ENCODE peak calls at places on chromosomes 13 and 19, in eight cellular contexts. D is heart right ventricle, P is BJ, X is BE2C, F is cardiac muscle cell, R is Caco-2, Y is PC-3, U is osteoblast. S is an unnamed sample. For H3K36me3, the result is how much of the 10 kb centered on the place peaks cover.

GRCh38 chr19:8576273-8576993 is 809 bp downstream of the MYO1F start:
- DNase-seq in D (no peak), P (no peak), X (no peak), F (no peak), R (no peak), Y (peak), U (peak), S (no peak)

GRCh38 chr19:31316201-31316951 is 32.9 kb downstream of the TSHZ3 start:
- DNase-seq in D (peak), P (no peak), X (no peak), F (no peak), R (no peak), Y (no peak), U (no peak), S (peak)

GRCh38 chr19:41373993-41374392 is 2.3 kb upstream of the TMEM91 start:
- DNase-seq in D (peak), P (peak), X (peak), F (no peak), R (no peak), Y (no peak), U (peak), S (no peak)

GRCh38 chr13:95087746-95088305 is 213.4 kb downstream of the ABCC4 start:
- DNase-seq in D (no peak), P (no peak), X (no peak), F (no peak), R (peak), Y (peak), U (no peak), S (no peak)

GRCh38 chr13:110301606-110302131 is 5.3 kb downstream of the COL4A1 start:
- DNase-seq in D (no peak), P (no peak), X (no peak), F (no peak), R (no peak), Y (no peak), U (peak), S (no peak)

GRCh38 chr19:18300930-18301717 is 19.7 kb upstream of the JUND start:
- DNase-seq in D (peak), P (peak), X (no peak), F (peak), R (peak), Y (peak), U (peak), S (peak)

GRCh38 chr13:39035204-39035603 is 2.7 kb downstream of the PROSER1 start:
- DNase-seq in D (no peak), P (no peak), X (no peak), F (no peak), R (no peak), Y (no peak), U (no peak), S (no peak)

GRCh38 chr19:40610396-40611064 is 9.4 kb downstream of the LTBP4 start:
- DNase-seq in D (peak), P (no peak), X (peak), F (no peak), R (peak), Y (no peak), U (peak), S (no peak)

GRCh38 chr19:16457954-16458331 is 13.8 kb downstream of the EPS15L1 start:
- DNase-seq in D (no peak), P (no peak), X (no peak), F (no peak), R (no peak), Y (no peak), U (peak), S (no peak)

GRCh38 chr19:3818479-3818878 is 32.3 kb upstream of the MATK start:
- DNase-seq in D (no peak), P (peak), X (no peak), F (peak), R (no peak), Y (peak), U (peak), S (no peak)

GRCh38 chr13:36244073-36244472 is 29.7 kb upstream of the SOHLH2 start:
- DNase-seq in D (no peak), P (no peak), X (no peak), F (no peak), R (no peak), Y (peak), U (no peak), S (no peak)

GRCh38 chr13:31522431-31522830 is 216.9 kb upstream of the RXFP2 start:
- DNase-seq in D (no peak), P (no peak), X (no peak), F (no peak), R (no peak), Y (no peak), U (no peak), S (no peak)

GRCh38 chr13:41981961-41982723 is 21.2 kb upstream of the VWA8 start:
- DNase-seq in D (no peak), P (no peak), X (no peak), F (no peak), R (no peak), Y (no peak), U (no peak), S (no peak)

GRCh38 chr13:43694265-43694664 is 92.5 kb downstream of the ENOX1 start:
- DNase-seq in D (no peak), P (no peak), X (no peak), F (no peak), R (no peak), Y (no peak), U (no peak), S (peak)

GRCh38 chr13:66567899-66568612 is 662.1 kb downstream of the PCDH9 start:
- DNase-seq in D (no peak), P (no peak), X (no peak), F (no peak), R (no peak), Y (no peak), U (no peak), S (no peak)

GRCh38 chr19:6235031-6235951 is 44.5 kb downstream of the MLLT1 start:
- DNase-seq in D (no peak), P (no peak), X (peak), F (no peak), R (peak), Y (no peak), U (peak), S (peak)

GRCh38 chr19:43781630-43782310 is 997 bp upstream of the KCNN4 start:
- DNase-seq in D (no peak), P (no peak), X (no peak), F (no peak), R (no peak), Y (peak), U (peak), S (no peak)

GRCh38 chr19:11230621-11231386 is 8.6 kb upstream of the ANGPTL8 start:
- DNase-seq in D (no peak), P (no peak), X (no peak), F (no peak), R (no peak), Y (no peak), U (peak), S (no peak)

GRCh38 chr19:30691767-30692516 is 319.8 kb downstream of the ZNF536 start:
- DNase-seq in D (no peak), P (no peak), X (no peak), F (no peak), R (no peak), Y (no peak), U (no peak), S (no peak)

GRCh38 chr19:13207237-13208130 is 57.3 kb downstream of the IER2 start:
- DNase-seq in D (no peak), P (no peak), X (no peak), F (no peak), R (no peak), Y (no peak), U (peak), S (peak)

GRCh38 chr19:29446331-29446730 is 79.5 kb upstream of the VSTM2B start:
- DNase-seq in D (no peak), P (no peak), X (no peak), F (no peak), R (no peak), Y (no peak), U (no peak), S (no peak)

GRCh38 chr19:41089955-41090354 is 1.7 kb downstream of the CYP2A13 start:
- DNase-seq in D (no peak), P (no peak), X (no peak), F (no peak), R (no peak), Y (no peak), U (no peak), S (peak)

GRCh38 chr19:44617481-44617880 is 4.1 kb downstream of the IGSF23 start:
- DNase-seq in D (no peak), P (no peak), X (no peak), F (no peak), R (no peak), Y (no peak), U (no peak), S (no peak)

GRCh38 chr19:1540353-1540925 is 16.6 kb downstream of the PLK5 start:
- DNase-seq in D (no peak), P (no peak), X (no peak), F (no peak), R (no peak), Y (no peak), U (peak), S (peak)

GRCh38 chr19:1520203-1520780 is 3.6 kb upstream of the PLK5 start:
- DNase-seq in D (no peak), P (no peak), X (no peak), F (no peak), R (peak), Y (no peak), U (peak), S (no peak)

GRCh38 chr13:27131202-27131623 is 40.4 kb downstream of the USP12 start:
- DNase-seq in D (no peak), P (no peak), X (no peak), F (no peak), R (no peak), Y (peak), U (peak), S (no peak)

GRCh38 chr19:2469102-2469914 is 6.6 kb upstream of the GADD45B start:
- DNase-seq in D (no peak), P (no peak), X (no peak), F (no peak), R (no peak), Y (peak), U (peak), S (peak)

GRCh38 chr19:3631053-3631861 is 4.7 kb upstream of the CACTIN start:
- DNase-seq in D (no peak), P (no peak), X (no peak), F (no peak), R (no peak), Y (no peak), U (no peak), S (no peak)

GRCh38 chr19:1379126-1379905 is 4.4 kb upstream of the NDUFS7 start:
- DNase-seq in D (no peak), P (no peak), X (no peak), F (no peak), R (no peak), Y (no peak), U (no peak), S (no peak)

GRCh38 chr13:98147521-98147920 is 4.6 kb downstream of the FARP1 start:
- DNase-seq in D (no peak), P (no peak), X (no peak), F (no peak), R (no peak), Y (no peak), U (no peak), S (no peak)

GRCh38 chr13:35699181-35699580 is 222.7 kb upstream of the MAB21L1 start:
- DNase-seq in D (no peak), P (no peak), X (no peak), F (no peak), R (no peak), Y (peak), U (peak), S (no peak)

GRCh38 chr19:1503089-1503924 is 9.5 kb downstream of the ADAMTSL5 start:
- DNase-seq in D (no peak), P (no peak), X (peak), F (peak), R (no peak), Y (peak), U (no peak), S (peak)

GRCh38 chr19:32346901-32347300 is 1.5 kb downstream of the ZNF507 start:
- DNase-seq in D (no peak), P (no peak), X (no peak), F (no peak), R (no peak), Y (no peak), U (no peak), S (no peak)
- H3K4me3 ChIP-seq in D (peak), P (peak), X (peak), F (peak), R (peak), Y (peak), U (peak), S (no peak)

DNA sequence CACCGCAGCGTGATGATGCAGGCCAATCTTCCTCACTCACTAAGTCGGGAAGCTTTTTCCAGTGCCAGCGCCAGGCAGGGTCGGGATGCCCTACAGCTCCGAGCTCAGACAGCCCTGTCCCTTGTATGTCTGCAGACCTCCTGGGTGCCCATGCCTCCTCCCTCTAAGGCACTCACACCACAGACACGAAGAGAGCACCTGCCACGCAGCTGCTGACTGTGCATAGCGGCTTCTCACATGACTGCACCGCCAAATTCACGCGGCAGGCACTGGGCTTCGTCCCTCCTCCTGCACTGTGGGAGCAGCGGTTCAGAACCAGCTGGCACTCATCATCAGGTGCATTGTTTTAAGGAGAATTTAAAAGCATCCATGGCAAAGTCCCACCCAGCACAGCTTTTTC is 88.1 kb downstream of the SLC7A1 start:
- DNase-seq in D (no peak), P (no peak), X (peak), F (no peak), R (no peak), Y (no peak), U (no peak), S (no peak)
- H3K36me3 ChIP-seq in D (under half), P (under half), X (under half), F (under half), R (under half), Y (under half), U (under half), S (under half)

DNA sequence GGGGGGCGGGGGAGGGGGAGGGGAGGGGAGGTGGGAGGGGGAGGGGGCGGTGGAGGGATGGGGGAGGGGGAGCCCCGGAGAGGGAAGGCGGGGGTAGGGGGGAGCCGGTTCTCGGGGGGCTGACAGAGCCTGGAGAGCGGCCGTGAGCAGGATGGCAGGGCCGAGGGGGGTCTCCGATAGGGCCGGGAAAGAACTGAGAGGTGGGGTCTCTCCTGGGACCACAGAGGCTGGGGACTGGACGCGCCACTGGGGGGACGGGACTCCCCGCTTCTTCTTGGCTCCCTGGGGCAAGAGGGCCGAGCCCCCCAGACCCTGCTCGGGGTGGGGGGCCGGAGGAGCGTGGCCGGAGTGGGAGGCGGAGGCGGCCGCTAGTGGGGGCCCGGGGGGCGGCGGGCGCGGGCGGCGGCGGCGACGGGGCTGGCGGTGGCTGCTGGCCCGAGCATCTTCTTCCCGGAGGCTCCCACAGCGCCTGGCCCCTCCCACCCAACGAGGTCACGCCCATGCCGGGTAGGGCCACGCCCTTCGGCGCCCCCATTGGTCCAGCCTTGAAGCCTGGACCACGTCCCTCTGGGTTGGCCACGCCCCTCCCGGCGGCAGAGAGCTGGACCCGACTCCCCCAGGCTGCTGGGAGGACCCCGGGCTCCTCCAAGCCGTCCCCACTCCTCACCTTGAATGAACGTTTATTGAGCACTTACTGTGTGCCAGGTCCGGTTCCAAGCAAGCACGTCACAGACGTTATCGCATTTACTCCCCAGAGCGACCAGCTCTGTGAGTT is at the start of gene NOVA2:
- DNase-seq in D (peak), P (no peak), X (peak), F (peak), R (peak), Y (peak), U (peak), S (peak)
- H3K4me3 ChIP-seq in D (peak), P (peak), X (peak), F (peak), R (peak), Y (no peak), U (no peak), S (peak)

DNA sequence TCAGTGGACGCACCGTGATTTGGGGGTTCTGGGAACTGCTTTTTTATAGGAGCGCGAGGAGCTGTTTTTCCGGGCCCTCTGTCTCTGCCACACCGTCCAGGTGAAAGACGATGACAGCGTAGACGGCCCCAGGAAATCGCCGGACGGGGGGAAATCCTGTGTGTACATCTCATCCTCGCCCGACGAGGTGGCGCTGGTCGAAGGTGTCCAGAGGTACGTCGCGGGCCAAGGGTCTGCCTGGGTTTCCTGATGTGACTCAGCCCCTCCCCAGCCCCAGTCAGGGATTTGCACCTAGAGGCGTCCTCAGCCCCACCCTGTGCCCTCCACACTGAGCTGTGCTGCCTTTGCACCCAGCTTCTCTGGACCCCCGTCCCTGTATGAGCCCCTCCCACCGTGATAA is 136.2 kb upstream of the MCF2L start:
- DNase-seq in D (no peak), P (no peak), X (no peak), F (no peak), R (peak), Y (no peak), U (no peak), S (no peak)
- H3K36me3 ChIP-seq in D (half or more), P (under half), X (under half), F (half or more), R (under half), Y (under half), U (under half), S (under half)

DNA sequence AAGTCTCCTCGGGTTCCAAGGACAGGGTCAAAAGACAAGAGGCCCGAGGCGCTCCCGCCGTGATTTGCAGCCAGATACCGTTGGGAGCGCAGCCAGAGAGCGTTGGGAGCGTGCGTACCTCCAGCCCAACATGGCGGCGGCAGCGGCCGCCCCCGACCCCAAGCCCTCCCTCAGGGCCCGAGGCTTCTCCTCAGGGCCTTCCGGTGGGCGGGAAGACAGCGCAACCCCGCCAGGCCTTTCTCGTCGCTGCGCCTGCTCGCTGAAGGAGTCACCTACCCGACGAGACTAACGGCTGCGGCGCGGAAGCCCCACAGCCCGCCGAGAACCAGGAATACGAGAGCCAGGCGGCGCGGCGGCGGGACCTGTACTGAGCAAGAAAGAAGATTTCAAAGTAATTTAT is 3.2 kb upstream of the ZNF850 start:
- DNase-seq in D (peak), P (no peak), X (no peak), F (no peak), R (no peak), Y (no peak), U (peak), S (no peak)
- H3K4me3 ChIP-seq in D (no peak), P (no peak), X (no peak), F (no peak), R (no peak), Y (no peak), U (peak), S (no peak)

GRCh38 chr19:47268028-47268427 is 6.7 kb upstream of the INAFM1 start:
- DNase-seq in D (no peak), P (no peak), X (no peak), F (no peak), R (no peak), Y (no peak), U (peak), S (peak)
- H3K36me3 ChIP-seq in D (half or more), P (under half), X (under half), F (under half), R (under half), Y (under half), U (under half), S (under half)

GRCh38 chr19:47471733-47472457 is at the start of gene SLC8A2:
- DNase-seq in D (peak), P (no peak), X (peak), F (peak), R (peak), Y (peak), U (peak), S (peak)
- H3K4me3 ChIP-seq in D (no peak), P (no peak), X (peak), F (peak), R (peak), Y (no peak), U (no peak), S (peak)

GRCh38 chr19:42477117-42477516 is 34.4 kb upstream of the CXCL17 start:
- DNase-seq in D (no peak), P (no peak), X (no peak), F (no peak), R (no peak), Y (no peak), U (no peak), S (no peak)
- H3K36me3 ChIP-seq in D (under half), P (under half), X (under half), F (under half), R (under half), Y (under half), U (under half), S (under half)

GRCh38 chr19:15253076-15253475 is 20.8 kb upstream of the EPHX3 start:
- DNase-seq in D (no peak), P (no peak), X (no peak), F (no peak), R (no peak), Y (no peak), U (no peak), S (no peak)
- H3K4me3 ChIP-seq in D (no peak), P (no peak), X (no peak), F (no peak), R (no peak), Y (no peak), U (no peak), S (no peak)

GRCh38 chr19:51696606-51697005 is 3.5 kb downstream of the SPACA6 start:
- DNase-seq in D (no peak), P (no peak), X (no peak), F (no peak), R (no peak), Y (no peak), U (no peak), S (no peak)
- H3K36me3 ChIP-seq in D (half or more), P (under half), X (half or more), F (under half), R (under half), Y (half or more), U (half or more), S (under half)

S was measured in H7.